ENCODE peak calls at places on chromosomes 2 and 18, in six cellular contexts. D is hippocampal formation; B is choroid plexus epithelial cell; X is effector CD8-positive, alpha-beta T cell; A is BJ; T is GM13976. K is an unnamed sample.

GRCh38 chr2:220182790-220183189 is 555.4 kb downstream of the SLC4A3 start:
- DNase-seq in X (no peak), A (no peak), T (no peak), B (no peak), D (no peak), K (no peak)

GRCh38 chr2:232873292-232873908 is 3.3 kb downstream of the SNORC start:
- DNase-seq in A (no peak), T (no peak), D (peak; percentile 54), X (no peak), B (no peak), K (no peak)

GRCh38 chr2:62430146-62430545 is 75.8 kb downstream of the TMEM17 start:
- DNase-seq in X (no peak), B (no peak), A (no peak), T (no peak), D (no peak), K (no peak)

GRCh38 chr2:140376686-140377085 is 1596.5 kb upstream of the NXPH2 start:
- DNase-seq in X (no peak), T (no peak), B (no peak), A (no peak), D (no peak), K (no peak)

GRCh38 chr2:239153806-239154591 is 246.8 kb downstream of the HDAC4 start:
- DNase-seq in D (no peak), B (no peak), X (no peak), A (no peak), T (no peak), K (no peak)

GRCh38 chr2:179340678-179341077 is 76.0 kb upstream of the SESTD1 start:
- DNase-seq in D (peak; percentile 8), B (peak; percentile 85), T (no peak), X (no peak), A (no peak), K (no peak)

GRCh38 chr18:45324489-45325111 is 290.7 kb upstream of the SLC14A2 start:
- DNase-seq in D (no peak), B (peak; percentile 83), A (peak; percentile 60), T (no peak), X (no peak), K (no peak)

GRCh38 chr2:105744909-105745853 is at the start of gene NCK2:
- DNase-seq in D (no peak), A (no peak), T (peak; percentile 50), B (peak; percentile 41), X (no peak), K (no peak)

GRCh38 chr2:52260904-52261303 is 1229.0 kb upstream of the NRXN1 start:
- DNase-seq in X (no peak), T (no peak), A (no peak), D (no peak), B (peak; percentile 88), K (peak; percentile 50)

GRCh38 chr2:177245010-177245422 is 19.5 kb downstream of the NFE2L2 start:
- DNase-seq in T (no peak), X (no peak), D (no peak), A (peak; percentile 81), B (peak; percentile 63), K (no peak)

GRCh38 chr2:233221378-233222063 is 30.0 kb upstream of the ATG16L1 start:
- DNase-seq in B (no peak), T (no peak), A (no peak), X (no peak), D (no peak), K (no peak)

GRCh38 chr2:40741532-40741931 is 289.6 kb upstream of the SLC8A1 start:
- DNase-seq in T (no peak), A (no peak), X (no peak), B (no peak), D (no peak), K (no peak)

GRCh38 chr2:84970266-84970955 is 550 bp upstream of the KCMF1 start:
- DNase-seq in T (peak; percentile 82), A (no peak), B (peak; percentile 63), D (peak; percentile 67), X (peak; percentile 14), K (no peak)

GRCh38 chr18:4847066-4847465 is 350.0 kb downstream of the AKAIN1 start:
- DNase-seq in A (no peak), T (no peak), X (no peak), D (no peak), B (no peak), K (no peak)

GRCh38 chr18:41266214-41266613 is 688.8 kb upstream of the PIK3C3 start:
- DNase-seq in T (no peak), A (no peak), D (no peak), X (no peak), B (no peak), K (no peak)

GRCh38 chr2:230922951-230923717 is 1.9 kb downstream of the GPR55 start:
- DNase-seq in T (no peak), X (no peak), D (no peak), B (no peak), A (no peak), K (no peak)

GRCh38 chr18:46260016-46260878 is 156.1 kb downstream of the HAUS1 start:
- DNase-seq in X (no peak), T (no peak), A (peak; percentile 60), B (peak; percentile 61), D (no peak), K (peak; percentile 67)

GRCh38 chr18:77444385-77444784 is 194.7 kb downstream of the GALR1 start:
- DNase-seq in X (no peak), T (no peak), D (no peak), B (no peak), A (no peak), K (no peak)

GRCh38 chr18:75192899-75193298 is 16.0 kb downstream of the PTGR3 start:
- DNase-seq in X (no peak), D (no peak), B (no peak), T (no peak), A (no peak), K (no peak)

GRCh38 chr2:83665154-83665553 is 793.9 kb downstream of the SUCLG1 start:
- DNase-seq in X (no peak), A (no peak), B (no peak), D (no peak), T (no peak), K (no peak)

GRCh38 chr2:138496096-138496651 is 5.4 kb upstream of the SPOPL start:
- DNase-seq in B (no peak), T (no peak), X (no peak), A (no peak), D (no peak), K (no peak)

GRCh38 chr18:64966667-64967066 is 784.1 kb upstream of the CDH7 start:
- DNase-seq in B (no peak), A (no peak), X (no peak), D (no peak), T (no peak), K (no peak)

GRCh38 chr2:222969491-222969890 is 82.5 kb upstream of the KCNE4 start:
- DNase-seq in X (no peak), T (no peak), D (no peak), A (no peak), B (peak; percentile 91), K (no peak)

GRCh38 chr2:119255760-119256573 is 32.3 kb downstream of the STEAP3 start:
- DNase-seq in B (peak; percentile 97), D (no peak), X (no peak), T (no peak), A (peak; percentile 87), K (peak; percentile 92)